ENCODE peak calls at places on chromosomes 13 and 19, in five cellular contexts. D is OCI-M1; I is RPMI7951; X is activated CD8-positive, alpha-beta memory T cell treated with anti-CD3 and anti-CD28 coated beads for 1 hour; H is amniotic epithelial cell. W is an unnamed sample.

GRCh38 chr19:46972301-46972700 is 47.3 kb upstream of the NPAS1 start:
- DNase-seq in I (peak), X (no peak), H (no peak), D (no peak), W (no peak)

GRCh38 chr13:66400292-66400691 is 829.8 kb downstream of the PCDH9 start:
- DNase-seq in D (no peak), I (no peak), X (no peak), H (no peak), W (no peak)

GRCh38 chr13:45536224-45536623 is 71.5 kb downstream of the COG3 start:
- DNase-seq in I (no peak), H (no peak), D (no peak), X (no peak), W (no peak)

GRCh38 chr19:4393947-4394590 is 6.3 kb downstream of the SH3GL1 start:
- DNase-seq in I (no peak), D (no peak), X (no peak), H (peak), W (no peak)

GRCh38 chr19:16216744-16217670 is 19.3 kb downstream of the AP1M1 start:
- DNase-seq in I (no peak), H (no peak), X (no peak), D (no peak), W (no peak)

GRCh38 chr19:1592023-1592754 is 476 bp downstream of the MBD3 start:
- DNase-seq in H (peak), X (peak), D (peak), I (peak), W (peak)

GRCh38 chr13:89925107-89925506 is 1422.4 kb upstream of the MIR17HG start:
- DNase-seq in X (no peak), I (peak), D (peak), H (peak), W (peak)

GRCh38 chr19:27822336-27822735 is 1390.6 kb downstream of the UQCRFS1 start:
- DNase-seq in D (peak), I (peak), X (no peak), H (no peak), W (peak)

GRCh38 chr19:48333467-48334384 is 8.4 kb downstream of the EMP3 start:
- DNase-seq in X (peak), D (peak), I (peak), H (peak), W (peak)

GRCh38 chr19:7862413-7862951 is 11.7 kb downstream of the PRR36 start:
- DNase-seq in D (peak), I (no peak), X (no peak), H (peak), W (peak)

GRCh38 chr13:106867249-106867648 is 299.3 kb upstream of the ARGLU1 start:
- DNase-seq in I (peak), X (no peak), D (peak), H (peak), W (peak)

GRCh38 chr13:25286308-25286968 is 850 bp downstream of the MTMR6 start:
- DNase-seq in X (no peak), I (peak), D (peak), H (peak), W (peak)

GRCh38 chr19:17327654-17328516 is 6.8 kb downstream of the ANO8 start:
- DNase-seq in H (peak), I (no peak), X (no peak), D (peak), W (no peak)

GRCh38 chr19:46840157-46840942 is 10.3 kb downstream of the AP2S1 start:
- DNase-seq in X (no peak), I (peak), H (peak), D (peak), W (peak)

GRCh38 chr19:290539-291521 is at the start of gene PLPP2:
- DNase-seq in D (no peak), I (no peak), H (no peak), X (no peak), W (no peak)

GRCh38 chr13:109782066-109782822 is 4.1 kb downstream of the IRS2 start:
- DNase-seq in D (no peak), X (no peak), I (no peak), H (no peak), W (no peak)

GRCh38 chr19:2053601-2054389 is 2.8 kb upstream of the MKNK2 start:
- DNase-seq in X (no peak), H (no peak), I (no peak), D (no peak), W (peak)

GRCh38 chr13:53105881-53106280 is 77.3 kb downstream of the OLFM4 start:
- DNase-seq in I (no peak), H (no peak), X (no peak), D (no peak), W (no peak)

GRCh38 chr19:19427935-19428334 is 22.5 kb downstream of the GATAD2A start:
- DNase-seq in D (no peak), X (no peak), I (no peak), H (no peak), W (no peak)

GRCh38 chr19:39840492-39840891 is 5.7 kb downstream of the FBL start:
- DNase-seq in D (no peak), X (no peak), I (no peak), H (no peak), W (no peak)

GRCh38 chr19:23823952-23824389 is 65.3 kb upstream of the ZNF681 start:
- DNase-seq in I (peak), H (peak), X (no peak), D (peak), W (peak)

GRCh38 chr13:105365831-105366230 is 1169.6 kb downstream of the EFNB2 start:
- DNase-seq in H (no peak), X (no peak), I (peak), D (peak), W (no peak)

GRCh38 chr19:18999016-18999758 is 34.1 kb downstream of the SUGP2 start:
- DNase-seq in X (no peak), H (peak), I (peak), D (no peak), W (peak)

GRCh38 chr19:48637948-48638830 is 1.0 kb upstream of the DBP start:
- DNase-seq in I (peak), D (peak), X (peak), H (peak), W (peak)

GRCh38 chr13:97540696-97541095 is 106.7 kb downstream of the RAP2A start:
- DNase-seq in H (no peak), X (no peak), I (no peak), D (no peak), W (no peak)

W was measured in iris pigment epithelial cell.